ENCODE peak calls at places on chromosomes 11 and 22, in eight cellular contexts. One of them, this sample, is unnamed. For H3K36me3, the result is how much of the 10 kb centered on the place peaks cover.

GRCh38 chr11:72328366-72329224 is 84.6 kb upstream of the PHOX2A start:
- DNase-seq in HCT116: no peak
- DNase-seq in left lung: no peak
- DNase-seq in pancreas: no peak
- DNase-seq in IMR-90: peak
- DNase-seq in lung: no peak
- DNase-seq in SK-N-SH: no peak
- DNase-seq in K562: no peak
- DNase-seq in this sample: no peak

GRCh38 chr11:116427903-116428637 is 344.7 kb downstream of the BUD13 start:
- DNase-seq in pancreas: no peak
- DNase-seq in lung: no peak
- DNase-seq in K562: no peak
- DNase-seq in IMR-90: no peak
- DNase-seq in left lung: no peak
- DNase-seq in HCT116: no peak
- DNase-seq in SK-N-SH: peak
- DNase-seq in this sample: no peak

GRCh38 chr11:78795862-78796261 is 221.2 kb upstream of the NARS2 start:
- DNase-seq in lung: peak
- DNase-seq in IMR-90: no peak
- DNase-seq in K562: no peak
- DNase-seq in left lung: peak
- DNase-seq in HCT116: no peak
- DNase-seq in SK-N-SH: no peak
- DNase-seq in pancreas: no peak
- DNase-seq in this sample: no peak

GRCh38 chr22:19641983-19642451 is 72.3 kb upstream of the SEPTIN5 start:
- DNase-seq in IMR-90: no peak
- DNase-seq in K562: no peak
- DNase-seq in left lung: no peak
- DNase-seq in lung: no peak
- DNase-seq in pancreas: no peak
- DNase-seq in HCT116: no peak
- DNase-seq in SK-N-SH: no peak
- DNase-seq in this sample: no peak

GRCh38 chr22:45891471-45891995 is 85.4 kb downstream of the WNT7B start:
- DNase-seq in K562: no peak
- DNase-seq in left lung: no peak
- DNase-seq in SK-N-SH: no peak
- DNase-seq in HCT116: no peak
- DNase-seq in IMR-90: no peak
- DNase-seq in pancreas: no peak
- DNase-seq in lung: no peak
- DNase-seq in this sample: peak

GRCh38 chr11:71076021-71076420 is 176.4 kb downstream of the SHANK2 start:
- DNase-seq in lung: no peak
- DNase-seq in SK-N-SH: no peak
- DNase-seq in left lung: no peak
- DNase-seq in HCT116: no peak
- DNase-seq in IMR-90: no peak
- DNase-seq in K562: no peak
- DNase-seq in pancreas: no peak
- DNase-seq in this sample: no peak

GRCh38 chr22:27594474-27595134 is 207.0 kb downstream of the MN1 start:
- DNase-seq in HCT116: no peak
- DNase-seq in K562: peak
- DNase-seq in pancreas: no peak
- DNase-seq in SK-N-SH: no peak
- DNase-seq in lung: no peak
- DNase-seq in left lung: no peak
- DNase-seq in IMR-90: no peak
- DNase-seq in this sample: no peak

GRCh38 chr11:82899191-82899820 is 924 bp downstream of the PRCP start:
- DNase-seq in K562: no peak
- DNase-seq in pancreas: no peak
- DNase-seq in left lung: no peak
- DNase-seq in SK-N-SH: no peak
- DNase-seq in lung: no peak
- DNase-seq in IMR-90: no peak
- DNase-seq in HCT116: no peak
- DNase-seq in this sample: no peak

GRCh38 chr11:101127699-101128570 is 1.7 kb downstream of the PGR start:
- DNase-seq in K562: peak
- DNase-seq in lung: peak
- DNase-seq in left lung: no peak
- DNase-seq in HCT116: no peak
- DNase-seq in IMR-90: no peak
- DNase-seq in SK-N-SH: peak
- DNase-seq in pancreas: no peak
- DNase-seq in this sample: peak

GRCh38 chr11:44842219-44842618 is 108.5 kb downstream of the TP53I11 start:
- DNase-seq in pancreas: no peak
- DNase-seq in left lung: no peak
- DNase-seq in HCT116: no peak
- DNase-seq in lung: no peak
- DNase-seq in SK-N-SH: no peak
- DNase-seq in K562: no peak
- DNase-seq in IMR-90: peak
- DNase-seq in this sample: no peak

GRCh38 chr22:23397008-23397617 is 183.0 kb downstream of the IGLL1 start:
- DNase-seq in left lung: no peak
- DNase-seq in HCT116: no peak
- DNase-seq in IMR-90: no peak
- DNase-seq in lung: no peak
- DNase-seq in pancreas: no peak
- DNase-seq in K562: no peak
- DNase-seq in SK-N-SH: no peak
- DNase-seq in this sample: peak

GRCh38 chr22:43154887-43155536 is 3.7 kb downstream of the TSPO start:
- DNase-seq in K562: no peak
- DNase-seq in lung: peak
- DNase-seq in IMR-90: no peak
- DNase-seq in pancreas: no peak
- DNase-seq in HCT116: no peak
- DNase-seq in left lung: peak
- DNase-seq in SK-N-SH: no peak
- DNase-seq in this sample: no peak

GRCh38 chr11:111851636-111852035 is 19.7 kb downstream of the ALG9 start:
- DNase-seq in lung: no peak
- DNase-seq in IMR-90: peak
- DNase-seq in SK-N-SH: peak
- DNase-seq in HCT116: no peak
- DNase-seq in pancreas: no peak
- DNase-seq in K562: no peak
- DNase-seq in left lung: no peak
- DNase-seq in this sample: no peak

GRCh38 chr11:124483422-124483821 is 37.9 kb upstream of the OR8B8 start:
- DNase-seq in HCT116: no peak
- DNase-seq in IMR-90: no peak
- DNase-seq in lung: no peak
- DNase-seq in K562: no peak
- DNase-seq in pancreas: no peak
- DNase-seq in SK-N-SH: no peak
- DNase-seq in left lung: no peak
- DNase-seq in this sample: no peak

GRCh38 chr11:70077411-70078094 is 564 bp upstream of the ANO1 start:
- DNase-seq in K562: no peak
- DNase-seq in HCT116: no peak
- DNase-seq in SK-N-SH: no peak
- DNase-seq in left lung: peak
- DNase-seq in lung: no peak
- DNase-seq in pancreas: no peak
- DNase-seq in IMR-90: no peak
- DNase-seq in this sample: peak

GRCh38 chr11:34643846-34644245 is 23.0 kb downstream of the EHF start:
- DNase-seq in IMR-90: no peak
- DNase-seq in lung: no peak
- DNase-seq in SK-N-SH: no peak
- DNase-seq in left lung: no peak
- DNase-seq in K562: no peak
- DNase-seq in pancreas: no peak
- DNase-seq in HCT116: no peak
- DNase-seq in this sample: no peak

GRCh38 chr11:2529173-2529572 is 84.4 kb downstream of the KCNQ1 start:
- DNase-seq in pancreas: no peak
- DNase-seq in HCT116: no peak
- DNase-seq in lung: no peak
- DNase-seq in IMR-90: no peak
- DNase-seq in K562: no peak
- DNase-seq in SK-N-SH: no peak
- DNase-seq in left lung: no peak
- DNase-seq in this sample: peak

GRCh38 chr11:28009383-28009782 is 98.6 kb downstream of the KIF18A start:
- DNase-seq in IMR-90: peak
- DNase-seq in pancreas: no peak
- DNase-seq in lung: no peak
- DNase-seq in HCT116: no peak
- DNase-seq in K562: no peak
- DNase-seq in SK-N-SH: no peak
- DNase-seq in left lung: no peak
- DNase-seq in this sample: no peak

GRCh38 chr22:29443452-29443851 is 5.1 kb downstream of the RFPL1 start:
- DNase-seq in IMR-90: no peak
- DNase-seq in pancreas: no peak
- DNase-seq in HCT116: no peak
- DNase-seq in left lung: no peak
- DNase-seq in K562: no peak
- DNase-seq in lung: no peak
- DNase-seq in SK-N-SH: no peak
- DNase-seq in this sample: no peak

DNA sequence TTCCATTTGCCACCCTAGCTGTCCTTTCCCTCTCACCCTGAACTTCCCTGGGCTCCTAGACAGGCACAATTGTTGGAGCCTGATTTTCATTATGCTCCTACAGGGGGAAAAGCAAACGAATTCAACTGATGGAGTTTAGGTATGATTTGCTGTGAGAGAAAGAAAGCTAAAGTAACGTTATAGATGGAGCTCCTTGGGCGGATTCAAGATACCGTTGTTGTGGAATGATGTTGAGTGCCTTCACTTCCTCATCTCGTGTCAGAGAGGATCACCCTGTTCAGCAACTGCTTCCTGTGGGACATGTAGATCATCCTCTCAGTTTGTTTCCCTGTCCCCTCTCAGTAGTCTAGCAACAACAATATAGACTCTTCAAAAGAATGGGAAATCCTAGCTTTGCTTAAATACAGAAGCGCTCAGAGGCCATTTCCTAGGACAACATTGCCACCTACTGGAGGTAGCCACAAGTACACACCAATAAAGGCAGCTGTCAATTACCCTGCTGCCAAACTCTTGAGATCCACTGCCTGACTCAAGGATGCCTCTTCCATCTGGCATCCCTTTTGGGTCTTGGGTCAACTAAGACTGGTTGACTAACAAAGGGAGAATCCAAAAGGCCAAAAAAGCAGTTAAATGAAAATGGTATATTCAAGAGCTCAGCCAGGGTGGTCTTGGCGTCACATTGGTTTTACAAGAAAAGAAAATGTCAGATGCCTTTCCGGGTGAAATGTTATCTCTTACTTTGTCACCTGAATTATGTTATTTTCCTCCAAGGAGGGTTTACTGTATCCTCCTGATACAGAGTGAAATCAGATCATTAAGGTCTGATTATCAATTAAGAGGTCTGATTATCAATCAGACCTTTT is 13.5 kb upstream of the DTX4 start:
- DNase-seq in IMR-90: peak
- DNase-seq in SK-N-SH: peak
- DNase-seq in HCT116: peak
- DNase-seq in pancreas: no peak
- DNase-seq in lung: peak
- DNase-seq in left lung: no peak
- DNase-seq in K562: peak
- DNase-seq in this sample: no peak
- H3K27ac ChIP-seq in IMR-90: no peak
- H3K27ac ChIP-seq in SK-N-SH: no peak
- H3K27ac ChIP-seq in HCT116: no peak
- H3K27ac ChIP-seq in pancreas: no peak
- H3K27ac ChIP-seq in lung: no peak
- H3K27ac ChIP-seq in left lung: no peak
- H3K27ac ChIP-seq in K562: no peak
- H3K27ac ChIP-seq in this sample: no peak

GRCh38 chr11:121367434-121367833 is 74.9 kb downstream of the SC5D start:
- DNase-seq in lung: no peak
- DNase-seq in left lung: no peak
- DNase-seq in K562: no peak
- DNase-seq in SK-N-SH: no peak
- DNase-seq in HCT116: no peak
- DNase-seq in pancreas: no peak
- DNase-seq in IMR-90: peak
- DNase-seq in this sample: no peak
- H3K4me3 ChIP-seq in lung: no peak
- H3K4me3 ChIP-seq in left lung: no peak
- H3K4me3 ChIP-seq in K562: no peak
- H3K4me3 ChIP-seq in SK-N-SH: no peak
- H3K4me3 ChIP-seq in HCT116: no peak
- H3K4me3 ChIP-seq in pancreas: no peak
- H3K4me3 ChIP-seq in IMR-90: no peak
- H3K4me3 ChIP-seq in this sample: no peak

DNA sequence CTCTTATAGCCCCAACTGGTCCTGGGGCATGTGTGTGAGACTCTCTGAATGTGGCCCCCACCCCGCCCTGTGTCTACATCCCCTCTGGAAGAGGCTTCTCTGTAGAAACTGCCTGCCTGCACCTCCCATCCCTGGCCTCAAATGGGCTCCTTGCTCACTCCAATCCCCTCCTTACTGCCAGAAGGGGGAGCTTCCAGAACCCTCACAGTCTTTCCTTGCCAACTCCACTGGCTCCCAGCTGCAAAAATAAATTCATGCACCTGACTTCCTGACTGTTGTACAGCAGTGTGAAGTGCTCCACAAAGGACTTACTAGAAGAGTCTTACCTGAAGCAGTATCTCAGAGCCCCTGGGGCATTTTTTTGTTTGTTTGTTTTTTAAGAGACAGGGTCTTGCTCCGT is 15.2 kb upstream of the SERPIND1 start:
- DNase-seq in SK-N-SH: peak
- DNase-seq in IMR-90: no peak
- DNase-seq in pancreas: no peak
- DNase-seq in K562: no peak
- DNase-seq in HCT116: no peak
- DNase-seq in left lung: no peak
- DNase-seq in lung: no peak
- DNase-seq in this sample: no peak
- H3K36me3 ChIP-seq in SK-N-SH: under half
- H3K36me3 ChIP-seq in IMR-90: under half
- H3K36me3 ChIP-seq in pancreas: under half
- H3K36me3 ChIP-seq in K562: under half
- H3K36me3 ChIP-seq in HCT116: under half
- H3K36me3 ChIP-seq in left lung: half or more
- H3K36me3 ChIP-seq in lung: under half
- H3K36me3 ChIP-seq in this sample: under half

GRCh38 chr22:31682751-31683150 is 20.7 kb upstream of the PISD start:
- DNase-seq in K562: no peak
- DNase-seq in IMR-90: no peak
- DNase-seq in pancreas: no peak
- DNase-seq in HCT116: no peak
- DNase-seq in lung: no peak
- DNase-seq in SK-N-SH: no peak
- DNase-seq in left lung: no peak
- DNase-seq in this sample: peak
- H3K27ac ChIP-seq in K562: no peak
- H3K27ac ChIP-seq in IMR-90: peak
- H3K27ac ChIP-seq in pancreas: no peak
- H3K27ac ChIP-seq in HCT116: no peak
- H3K27ac ChIP-seq in lung: no peak
- H3K27ac ChIP-seq in SK-N-SH: peak
- H3K27ac ChIP-seq in left lung: peak
- H3K27ac ChIP-seq in this sample: peak

This sample was measured in aorta.